ENCODE peak calls at places on chromosomes 13 and 19, in seven cellular contexts. S is breast epithelium; C is CD4-positive, CD25-positive, alpha-beta regulatory T cell; J is retinal pigment epithelial cell; R is T-helper 22 cell; E is astrocyte of the spinal cord; X is heart right ventricle. V is an unnamed sample.

GRCh38 chr13:70108276-70108845 is at the start of gene KLHL1:
- DNase-seq in S (no peak), C (no peak), J (no peak), R (no peak), E (no peak), X (no peak), V (no peak)

GRCh38 chr13:50170447-50171037 is 155.3 kb downstream of the KCNRG start:
- DNase-seq in S (no peak), C (no peak), J (no peak), R (no peak), E (peak), X (no peak), V (no peak)

GRCh38 chr19:50851620-50852019 is 3.1 kb upstream of the KLK3 start:
- DNase-seq in S (no peak), C (no peak), J (no peak), R (no peak), E (no peak), X (no peak), V (no peak)

GRCh38 chr13:60463787-60464186 is 66.8 kb downstream of the TDRD3 start:
- DNase-seq in S (no peak), C (no peak), J (no peak), R (no peak), E (no peak), X (no peak), V (no peak)

GRCh38 chr13:74324338-74324737 is 190.1 kb upstream of the KLF12 start:
- DNase-seq in S (no peak), C (no peak), J (no peak), R (no peak), E (no peak), X (no peak), V (no peak)

GRCh38 chr19:8302734-8303133 is 5.4 kb downstream of the CD320 start:
- DNase-seq in S (no peak), C (no peak), J (no peak), R (no peak), E (no peak), X (no peak), V (peak)

GRCh38 chr13:50679321-50679720 is 164.2 kb downstream of the DLEU7 start:
- DNase-seq in S (no peak), C (no peak), J (no peak), R (no peak), E (peak), X (no peak), V (no peak)

GRCh38 chr19:58279042-58279924 is 528 bp downstream of the ZNF8 start:
- DNase-seq in S (peak), C (no peak), J (peak), R (peak), E (peak), X (peak), V (peak)

GRCh38 chr13:30409911-30410704 is 12.2 kb upstream of the UBE2L5 start:
- DNase-seq in S (no peak), C (no peak), J (peak), R (no peak), E (peak), X (peak), V (no peak)

GRCh38 chr13:113926301-113926761 is 47.5 kb downstream of the C13orf46 start:
- DNase-seq in S (peak), C (no peak), J (no peak), R (no peak), E (no peak), X (no peak), V (peak)

GRCh38 chr13:30666113-30666512 is 48.4 kb downstream of the USPL1 start:
- DNase-seq in S (no peak), C (no peak), J (no peak), R (no peak), E (no peak), X (no peak), V (no peak)

GRCh38 chr19:15178629-15179308 is 22.0 kb downstream of the NOTCH3 start:
- DNase-seq in S (no peak), C (no peak), J (no peak), R (no peak), E (no peak), X (no peak), V (peak)

GRCh38 chr13:60756306-60756705 is 359.3 kb downstream of the TDRD3 start:
- DNase-seq in S (no peak), C (no peak), J (peak), R (no peak), E (peak), X (no peak), V (no peak)

GRCh38 chr13:74187564-74187963 is 53.4 kb upstream of the KLF12 start:
- DNase-seq in S (no peak), C (no peak), J (no peak), R (no peak), E (no peak), X (no peak), V (no peak)

GRCh38 chr13:20703785-20704458 is 423 bp downstream of the IL17D start:
- DNase-seq in S (peak), C (peak), J (peak), R (peak), E (peak), X (peak), V (no peak)

GRCh38 chr19:19474950-19475781 is 40.2 kb downstream of the TSSK6 start:
- DNase-seq in S (no peak), C (no peak), J (no peak), R (no peak), E (no peak), X (no peak), V (no peak)

GRCh38 chr13:36612242-36612641 is 61.6 kb upstream of the SERTM1 start:
- DNase-seq in S (no peak), C (no peak), J (no peak), R (no peak), E (no peak), X (no peak), V (no peak)

GRCh38 chr13:96025283-96025682 is 27.9 kb downstream of the UGGT2 start:
- DNase-seq in S (no peak), C (no peak), J (no peak), R (no peak), E (no peak), X (no peak), V (no peak)

GRCh38 chr19:29674374-29675119 is 9.3 kb downstream of the PLEKHF1 start:
- DNase-seq in S (peak), C (no peak), J (no peak), R (no peak), E (no peak), X (no peak), V (no peak)

GRCh38 chr13:34933786-34934185 is 8.3 kb upstream of the NBEA start:
- DNase-seq in S (no peak), C (no peak), J (no peak), R (no peak), E (no peak), X (no peak), V (no peak)

GRCh38 chr19:1873524-1874473 is 10.4 kb upstream of the KLF16 start:
- DNase-seq in S (peak), C (no peak), J (no peak), R (no peak), E (no peak), X (peak), V (peak)

GRCh38 chr13:106493569-106493968 is 41.9 kb downstream of the EFNB2 start:
- DNase-seq in S (no peak), C (no peak), J (no peak), R (no peak), E (no peak), X (no peak), V (no peak)

GRCh38 chr13:53382008-53382407 is 353.4 kb downstream of the OLFM4 start:
- DNase-seq in S (no peak), C (no peak), J (no peak), R (no peak), E (no peak), X (no peak), V (no peak)

GRCh38 chr13:60146491-60146890 is 17.2 kb downstream of the DIAPH3 start:
- DNase-seq in S (no peak), C (no peak), J (no peak), R (no peak), E (peak), X (no peak), V (no peak)

GRCh38 chr19:2488942-2489731 is 13.2 kb downstream of the GADD45B start:
- DNase-seq in S (peak), C (no peak), J (no peak), R (no peak), E (peak), X (peak), V (no peak)

GRCh38 chr19:16873603-16874002 is 15.2 kb upstream of the F2RL3 start:
- DNase-seq in S (no peak), C (no peak), J (no peak), R (no peak), E (no peak), X (no peak), V (no peak)

GRCh38 chr13:43214124-43214523 is 190.7 kb downstream of the DNAJC15 start:
- DNase-seq in S (no peak), C (no peak), J (no peak), R (no peak), E (no peak), X (no peak), V (no peak)

GRCh38 chr13:51825165-51825592 is 19.8 kb downstream of the TMEM272 start:
- DNase-seq in S (no peak), C (peak), J (no peak), R (no peak), E (no peak), X (no peak), V (no peak)

GRCh38 chr19:8161135-8161646 is 11.8 kb upstream of the FBN3 start:
- DNase-seq in S (no peak), C (no peak), J (no peak), R (no peak), E (no peak), X (no peak), V (no peak)

GRCh38 chr19:38361633-38362075 is 12.7 kb upstream of the PSMD8 start:
- DNase-seq in S (peak), C (peak), J (peak), R (peak), E (peak), X (peak), V (peak)

GRCh38 chr13:66546534-66547379 is 683.4 kb downstream of the PCDH9 start:
- DNase-seq in S (no peak), C (no peak), J (no peak), R (no peak), E (peak), X (no peak), V (no peak)

GRCh38 chr13:60583911-60584753 is 187.1 kb downstream of the TDRD3 start:
- DNase-seq in S (no peak), C (no peak), J (no peak), R (no peak), E (peak), X (no peak), V (no peak)

V was measured in RWPE2.